ENCODE peak calls at places on chromosomes 6 and 20, in six cellular contexts. D is fibroblast of the aortic adventitia, U is IMR-90, L is mammary epithelial cell, Q is right lobe of liver, V is GM23248. W is an unnamed sample.

GRCh38 chr6:149845549-149845948 is 18.6 kb downstream of the LRP11 start:
- DNase-seq in D (no peak), U (no peak), L (no peak), Q (no peak), V (no peak), W (no peak)

GRCh38 chr6:138772596-138773176 is 883 bp upstream of the CCDC28A start:
- DNase-seq in D (no peak), U (no peak), L (no peak), Q (no peak), V (peak), W (no peak)

GRCh38 chr6:139977887-139978332 is 603.5 kb upstream of the CITED2 start:
- DNase-seq in D (peak), U (peak), L (peak), Q (no peak), V (peak), W (peak)

GRCh38 chr6:29589423-29590048 is 4.6 kb downstream of the OR2H2 start:
- DNase-seq in D (peak), U (peak), L (peak), Q (no peak), V (peak), W (peak)

GRCh38 chr6:98976674-98977365 is 29.1 kb upstream of the FBXL4 start:
- DNase-seq in D (no peak), U (no peak), L (no peak), Q (no peak), V (no peak), W (no peak)

GRCh38 chr6:20691185-20691584 is 156.9 kb downstream of the CDKAL1 start:
- DNase-seq in D (no peak), U (no peak), L (no peak), Q (no peak), V (no peak), W (no peak)

GRCh38 chr20:8862092-8862491 is 206.8 kb upstream of the PLCB4 start:
- DNase-seq in D (no peak), U (no peak), L (no peak), Q (no peak), V (no peak), W (no peak)

GRCh38 chr6:12844284-12845223 is 128.0 kb downstream of the PHACTR1 start:
- DNase-seq in D (peak), U (peak), L (no peak), Q (no peak), V (peak), W (peak)

GRCh38 chr6:129329677-129330076 is 380.3 kb downstream of the ARHGAP18 start:
- DNase-seq in D (no peak), U (no peak), L (no peak), Q (no peak), V (no peak), W (no peak)

GRCh38 chr6:106823732-106824351 is 150.7 kb downstream of the CD24 start:
- DNase-seq in D (no peak), U (no peak), L (no peak), Q (no peak), V (no peak), W (no peak)

GRCh38 chr20:2693286-2693995 is 861 bp downstream of the EBF4 start:
- DNase-seq in D (no peak), U (no peak), L (no peak), Q (no peak), V (peak), W (no peak)

GRCh38 chr6:118509009-118509617 is 39.0 kb upstream of the PLN start:
- DNase-seq in D (peak), U (peak), L (no peak), Q (no peak), V (peak), W (peak)

GRCh38 chr6:41939848-41940758 is 1.5 kb downstream of the CCND3 start:
- DNase-seq in D (peak), U (peak), L (peak), Q (peak), V (peak), W (peak)

GRCh38 chr20:44188752-44189151 is 1.8 kb upstream of the JPH2 start:
- DNase-seq in D (no peak), U (no peak), L (no peak), Q (no peak), V (no peak), W (no peak)

GRCh38 chr6:31652925-31653724 is 664 bp upstream of the BAG6 start:
- DNase-seq in D (no peak), U (no peak), L (no peak), Q (peak), V (peak), W (no peak)

GRCh38 chr6:105136433-105137350 is 43.1 kb downstream of the POPDC3 start:
- DNase-seq in D (peak), U (peak), L (peak), Q (peak), V (peak), W (peak)

GRCh38 chr20:8901237-8902025 is 167.5 kb upstream of the PLCB4 start:
- DNase-seq in D (peak), U (no peak), L (no peak), Q (no peak), V (peak), W (peak)

GRCh38 chr6:3353939-3354338 is 95.2 kb downstream of the PSMG4 start:
- DNase-seq in D (no peak), U (no peak), L (no peak), Q (no peak), V (no peak), W (no peak)

GRCh38 chr20:62799873-62800272 is 3.6 kb downstream of the MRGBP start:
- DNase-seq in D (no peak), U (no peak), L (no peak), Q (no peak), V (no peak), W (no peak)
- H3K4me3 ChIP-seq in D (no peak), U (no peak), L (no peak), Q (no peak), V (no peak), W (no peak)

GRCh38 chr6:1380625-1381396 is 8.6 kb upstream of the FOXF2 start:
- DNase-seq in D (no peak), U (no peak), L (no peak), Q (no peak), V (no peak), W (no peak)

GRCh38 chr6:1382883-1383728 is 6.3 kb upstream of the FOXF2 start:
- DNase-seq in D (no peak), U (no peak), L (no peak), Q (no peak), V (peak), W (no peak)

GRCh38 chr6:1381397-1382330 is 7.7 kb upstream of the FOXF2 start:
- DNase-seq in D (no peak), U (no peak), L (no peak), Q (peak), V (peak), W (no peak)

GRCh38 chr6:1383729-1384548 is 5.4 kb upstream of the FOXF2 start:
- DNase-seq in D (no peak), U (no peak), L (no peak), Q (peak), V (no peak), W (no peak)

GRCh38 chr6:1382331-1382882 is 7.0 kb upstream of the FOXF2 start:
- DNase-seq in D (no peak), U (no peak), L (no peak), Q (no peak), V (no peak), W (no peak)
- H3K4me3 ChIP-seq in D (no peak), U (no peak), L (no peak), Q (no peak), V (peak), W (no peak)

GRCh38 chr6:100785982-100786381 is 95.1 kb downstream of the ASCC3 start:
- DNase-seq in D (no peak), U (no peak), L (no peak), Q (no peak), V (no peak), W (no peak)
- H3K4me3 ChIP-seq in D (no peak), U (no peak), L (no peak), Q (no peak), V (no peak), W (no peak)

DNA sequence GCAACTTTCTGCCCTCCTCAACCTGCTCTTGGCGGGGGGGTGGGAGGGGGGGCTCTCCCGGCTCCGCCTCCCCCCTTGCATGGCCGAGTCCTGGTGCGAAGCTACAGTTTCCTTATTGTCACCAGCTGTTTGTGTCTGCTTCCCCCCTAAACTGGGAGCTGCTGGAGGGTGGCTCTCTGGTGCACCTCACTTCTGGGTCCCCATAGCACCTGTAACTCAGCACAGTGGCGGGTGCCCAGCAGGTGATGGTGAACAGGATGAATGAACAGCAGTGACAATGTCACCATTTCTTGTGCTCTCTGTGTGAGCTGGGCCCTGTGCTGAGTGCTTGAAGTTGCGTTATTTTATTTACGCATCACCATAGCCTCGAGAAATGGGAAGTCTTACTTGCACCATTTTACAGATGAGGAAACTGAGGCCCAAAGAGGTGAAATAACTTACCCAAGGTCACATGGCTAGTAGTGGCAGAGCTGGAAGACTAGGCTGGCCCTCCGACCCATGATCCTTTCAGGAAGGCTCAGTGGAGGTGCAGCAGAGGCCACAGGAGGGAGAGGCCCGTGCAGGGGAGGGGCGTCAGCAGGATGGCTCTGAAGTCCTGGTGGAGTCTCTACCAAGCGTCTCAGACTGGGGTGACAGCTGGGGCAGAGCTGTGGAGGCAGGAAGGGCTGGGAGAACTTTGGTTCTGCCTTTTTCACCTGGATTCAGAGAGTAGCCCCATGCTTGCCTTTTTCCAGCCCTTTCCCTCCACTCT is 41.8 kb downstream of the SRC start:
- DNase-seq in D (no peak), U (no peak), L (no peak), Q (no peak), V (no peak), W (no peak)
- H3K4me3 ChIP-seq in D (no peak), U (no peak), L (no peak), Q (no peak), V (no peak), W (no peak)

GRCh38 chr20:31690124-31690666 is 32.5 kb downstream of the BCL2L1 start:
- DNase-seq in D (no peak), U (no peak), L (no peak), Q (no peak), V (no peak), W (no peak)
- H3K4me3 ChIP-seq in D (no peak), U (no peak), L (no peak), Q (no peak), V (no peak), W (no peak)

GRCh38 chr20:24917797-24918578 is 31.1 kb upstream of the CST7 start:
- DNase-seq in D (peak), U (peak), L (peak), Q (no peak), V (peak), W (peak)

GRCh38 chr20:24917056-24917455 is 32.0 kb upstream of the CST7 start:
- DNase-seq in D (no peak), U (no peak), L (no peak), Q (no peak), V (no peak), W (no peak)

GRCh38 chr20:24916412-24916811 is 32.7 kb upstream of the CST7 start:
- DNase-seq in D (no peak), U (no peak), L (no peak), Q (no peak), V (no peak), W (no peak)

GRCh38 chr20:24915892-24916291 is 33.2 kb upstream of the CST7 start:
- DNase-seq in D (no peak), U (no peak), L (no peak), Q (no peak), V (no peak), W (no peak)

DNA sequence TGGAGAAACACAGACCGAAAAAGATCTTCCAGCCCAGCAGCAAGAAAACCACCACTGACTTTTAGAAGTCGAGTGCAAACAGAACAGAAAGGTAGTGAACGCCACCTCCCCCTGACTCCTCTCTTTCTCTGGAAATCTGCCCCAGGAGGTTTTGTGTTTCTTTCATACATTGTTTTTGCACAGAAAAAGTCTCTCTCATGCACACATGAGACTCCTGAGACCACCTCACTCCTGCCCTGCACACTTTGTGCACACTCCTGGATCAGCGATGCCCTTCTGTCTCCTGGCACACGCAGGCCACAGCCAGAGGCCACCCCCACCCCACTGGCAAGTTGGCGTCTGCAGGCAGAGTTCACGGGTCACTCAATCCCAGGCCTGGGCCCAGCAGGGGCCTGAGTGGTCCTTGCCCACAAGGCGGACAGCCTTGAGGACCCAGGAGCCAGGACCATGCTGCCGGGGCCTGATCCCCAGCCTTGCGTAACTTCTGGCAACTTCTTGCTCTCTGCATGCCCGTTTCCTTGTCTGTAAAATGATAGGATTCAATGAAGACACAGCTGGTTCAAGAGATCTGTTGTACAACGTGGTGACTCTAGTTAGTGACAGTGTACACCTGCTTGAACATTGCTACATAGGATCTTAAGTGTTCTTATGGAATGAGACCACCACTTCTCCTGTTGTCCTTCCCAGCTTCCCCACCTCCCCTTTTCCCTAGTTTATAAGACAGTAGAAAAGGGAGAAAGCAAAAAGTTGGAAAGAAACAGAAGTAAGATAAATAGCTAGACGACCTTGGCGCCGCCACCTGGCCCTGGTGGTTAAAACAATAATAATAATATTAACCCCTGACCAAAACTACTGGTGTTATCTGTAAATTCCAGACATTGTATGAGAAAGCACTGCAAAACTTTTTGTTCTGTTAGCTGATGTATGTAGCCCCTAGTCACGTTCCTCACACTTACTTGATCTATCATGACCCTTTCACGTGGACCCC is 30.2 kb upstream of the CST7 start:
- DNase-seq in D (no peak), U (no peak), L (no peak), Q (no peak), V (no peak), W (no peak)
- H3K4me3 ChIP-seq in D (no peak), U (no peak), L (no peak), Q (no peak), V (no peak), W (no peak)

GRCh38 chr6:68710496-68710895 is 75.4 kb downstream of the ADGRB3 start:
- DNase-seq in D (no peak), U (no peak), L (no peak), Q (no peak), V (no peak), W (no peak)

GRCh38 chr6:68710916-68711315 is 75.8 kb downstream of the ADGRB3 start:
- DNase-seq in D (no peak), U (no peak), L (no peak), Q (no peak), V (no peak), W (no peak)

GRCh38 chr6:68711386-68712000 is 76.4 kb downstream of the ADGRB3 start:
- DNase-seq in D (no peak), U (no peak), L (no peak), Q (no peak), V (no peak), W (no peak)

GRCh38 chr6:68709091-68709490 is 74.0 kb downstream of the ADGRB3 start:
- DNase-seq in D (no peak), U (no peak), L (no peak), Q (no peak), V (no peak), W (no peak)

DNA sequence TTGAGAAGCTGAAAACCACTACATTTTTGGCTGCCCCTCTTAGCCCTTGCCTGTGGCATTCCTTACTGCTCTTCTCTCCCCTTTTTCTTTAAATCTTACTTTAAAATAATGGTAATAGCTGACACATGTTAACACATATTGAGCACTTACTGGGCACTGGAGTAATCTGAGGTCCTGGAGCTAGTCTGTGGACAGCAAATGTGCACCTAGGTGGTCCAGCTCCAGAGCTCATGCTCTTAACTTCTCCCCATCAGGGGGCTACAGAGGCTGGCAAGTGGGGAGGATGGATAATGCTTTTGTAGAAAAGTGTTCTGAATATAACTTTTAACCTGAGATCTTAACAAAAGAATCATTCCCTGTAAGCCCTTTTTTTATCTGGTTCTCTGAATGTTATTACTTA is 74.8 kb downstream of the ADGRB3 start:
- DNase-seq in D (no peak), U (no peak), L (no peak), Q (no peak), V (no peak), W (no peak)
- H3K4me3 ChIP-seq in D (no peak), U (no peak), L (no peak), Q (no peak), V (no peak), W (no peak)

GRCh38 chr6:54801244-54801643 is 45.3 kb upstream of the FAM83B start:
- DNase-seq in D (no peak), U (no peak), L (no peak), Q (no peak), V (no peak), W (no peak)
- H3K4me3 ChIP-seq in D (no peak), U (no peak), L (no peak), Q (no peak), V (no peak), W (no peak)

GRCh38 chr6:26403888-26404287 is 1.8 kb downstream of the BTN3A1 start:
- DNase-seq in D (no peak), U (no peak), L (no peak), Q (no peak), V (no peak), W (no peak)
- H3K4me3 ChIP-seq in D (no peak), U (no peak), L (no peak), Q (no peak), V (no peak), W (no peak)

DNA sequence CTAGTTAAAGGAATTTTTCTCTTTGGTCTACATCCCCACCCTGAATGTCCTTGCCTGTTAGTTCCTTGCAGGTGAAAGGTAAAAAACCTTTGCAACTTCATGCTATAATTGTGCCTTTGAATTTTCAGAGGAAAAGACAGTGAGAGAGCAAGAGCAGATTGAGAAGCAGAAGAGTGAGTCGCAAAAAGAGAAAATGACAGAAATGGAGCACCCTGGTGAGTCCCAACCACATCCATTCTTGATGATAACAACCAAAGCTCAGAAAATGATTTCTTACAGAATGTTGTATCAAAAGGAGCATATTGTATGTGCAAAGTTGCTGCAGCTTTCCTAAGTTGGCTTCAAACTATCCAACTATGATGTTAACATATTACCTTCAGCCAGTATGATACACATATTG is 165.2 kb upstream of the CENPW start:
- DNase-seq in D (no peak), U (no peak), L (no peak), Q (no peak), V (no peak), W (peak)
- H3K4me3 ChIP-seq in D (no peak), U (no peak), L (no peak), Q (no peak), V (no peak), W (no peak)

W was measured in astrocyte of the spinal cord.